ENCODE peak calls at places on chromosome 13, in ten cellular contexts. One of them, this sample, is unnamed.

GRCh38 chr13:111219306-111219705 is 101.1 kb upstream of the TEX29 start:
- DNase-seq in astrocyte of the cerebellum: peak
- DNase-seq in prostate gland: no peak
- DNase-seq in left ventricle myocardium inferior: peak
- DNase-seq in lower leg skin: no peak
- DNase-seq in A673: no peak
- DNase-seq in lower lobe of right lung: no peak
- DNase-seq in stomach: no peak
- DNase-seq in CD8-positive, alpha-beta memory T cell: no peak
- DNase-seq in heart right ventricle: peak
- DNase-seq in this sample: no peak

GRCh38 chr13:95643814-95644598 is 500 bp downstream of the DZIP1 start:
- DNase-seq in left ventricle myocardium inferior: peak
- DNase-seq in CD8-positive, alpha-beta memory T cell: no peak
- DNase-seq in lower leg skin: no peak
- DNase-seq in prostate gland: no peak
- DNase-seq in A673: peak
- DNase-seq in heart right ventricle: no peak
- DNase-seq in lower lobe of right lung: no peak
- DNase-seq in stomach: no peak
- DNase-seq in astrocyte of the cerebellum: no peak
- DNase-seq in this sample: no peak

GRCh38 chr13:30796132-30796832 is 60.9 kb downstream of the ALOX5AP start:
- DNase-seq in A673: peak
- DNase-seq in stomach: no peak
- DNase-seq in left ventricle myocardium inferior: no peak
- DNase-seq in heart right ventricle: no peak
- DNase-seq in lower lobe of right lung: no peak
- DNase-seq in astrocyte of the cerebellum: no peak
- DNase-seq in CD8-positive, alpha-beta memory T cell: no peak
- DNase-seq in lower leg skin: peak
- DNase-seq in prostate gland: peak
- DNase-seq in this sample: peak

GRCh38 chr13:30569901-30570576 is 47.7 kb upstream of the USPL1 start:
- DNase-seq in stomach: peak
- DNase-seq in CD8-positive, alpha-beta memory T cell: no peak
- DNase-seq in prostate gland: no peak
- DNase-seq in astrocyte of the cerebellum: peak
- DNase-seq in left ventricle myocardium inferior: no peak
- DNase-seq in A673: peak
- DNase-seq in lower lobe of right lung: no peak
- DNase-seq in lower leg skin: no peak
- DNase-seq in heart right ventricle: peak
- DNase-seq in this sample: peak

GRCh38 chr13:28955264-28955966 is 135.3 kb downstream of the MTUS2 start:
- DNase-seq in CD8-positive, alpha-beta memory T cell: no peak
- DNase-seq in left ventricle myocardium inferior: peak
- DNase-seq in A673: no peak
- DNase-seq in lower leg skin: no peak
- DNase-seq in astrocyte of the cerebellum: no peak
- DNase-seq in lower lobe of right lung: no peak
- DNase-seq in prostate gland: no peak
- DNase-seq in heart right ventricle: peak
- DNase-seq in stomach: no peak
- DNase-seq in this sample: no peak

GRCh38 chr13:102830646-102831045 is 15.2 kb upstream of the ERCC5 start:
- DNase-seq in stomach: peak
- DNase-seq in heart right ventricle: no peak
- DNase-seq in left ventricle myocardium inferior: no peak
- DNase-seq in prostate gland: peak
- DNase-seq in astrocyte of the cerebellum: no peak
- DNase-seq in CD8-positive, alpha-beta memory T cell: no peak
- DNase-seq in A673: peak
- DNase-seq in lower lobe of right lung: no peak
- DNase-seq in lower leg skin: no peak
- DNase-seq in this sample: no peak

GRCh38 chr13:48333976-48334375 is 30.4 kb downstream of the RB1 start:
- DNase-seq in prostate gland: peak
- DNase-seq in lower lobe of right lung: no peak
- DNase-seq in heart right ventricle: no peak
- DNase-seq in astrocyte of the cerebellum: no peak
- DNase-seq in stomach: no peak
- DNase-seq in CD8-positive, alpha-beta memory T cell: no peak
- DNase-seq in A673: no peak
- DNase-seq in left ventricle myocardium inferior: no peak
- DNase-seq in lower leg skin: no peak
- DNase-seq in this sample: no peak

GRCh38 chr13:20728579-20729300 is 25.2 kb downstream of the IL17D start:
- DNase-seq in lower leg skin: no peak
- DNase-seq in heart right ventricle: no peak
- DNase-seq in stomach: no peak
- DNase-seq in left ventricle myocardium inferior: no peak
- DNase-seq in prostate gland: no peak
- DNase-seq in lower lobe of right lung: no peak
- DNase-seq in A673: peak
- DNase-seq in astrocyte of the cerebellum: no peak
- DNase-seq in CD8-positive, alpha-beta memory T cell: no peak
- DNase-seq in this sample: no peak

GRCh38 chr13:36344173-36344572 is 2.0 kb downstream of the SPART start:
- DNase-seq in left ventricle myocardium inferior: no peak
- DNase-seq in A673: peak
- DNase-seq in lower leg skin: no peak
- DNase-seq in astrocyte of the cerebellum: no peak
- DNase-seq in heart right ventricle: no peak
- DNase-seq in prostate gland: no peak
- DNase-seq in CD8-positive, alpha-beta memory T cell: no peak
- DNase-seq in stomach: no peak
- DNase-seq in lower lobe of right lung: no peak
- DNase-seq in this sample: no peak

GRCh38 chr13:104011505-104012270 is 945.5 kb upstream of the SLC10A2 start:
- DNase-seq in prostate gland: peak
- DNase-seq in lower lobe of right lung: no peak
- DNase-seq in heart right ventricle: no peak
- DNase-seq in lower leg skin: no peak
- DNase-seq in CD8-positive, alpha-beta memory T cell: no peak
- DNase-seq in A673: no peak
- DNase-seq in astrocyte of the cerebellum: peak
- DNase-seq in left ventricle myocardium inferior: no peak
- DNase-seq in stomach: peak
- DNase-seq in this sample: no peak
- H3K4me3 ChIP-seq in prostate gland: no peak
- H3K4me3 ChIP-seq in lower lobe of right lung: no peak
- H3K4me3 ChIP-seq in heart right ventricle: no peak
- H3K4me3 ChIP-seq in lower leg skin: no peak
- H3K4me3 ChIP-seq in CD8-positive, alpha-beta memory T cell: no peak
- H3K4me3 ChIP-seq in A673: no peak
- H3K4me3 ChIP-seq in astrocyte of the cerebellum: no peak
- H3K4me3 ChIP-seq in left ventricle myocardium inferior: peak
- H3K4me3 ChIP-seq in stomach: no peak
- H3K4me3 ChIP-seq in this sample: no peak

GRCh38 chr13:99218969-99219368 is 18.3 kb downstream of the UBAC2 start:
- DNase-seq in stomach: no peak
- DNase-seq in astrocyte of the cerebellum: no peak
- DNase-seq in A673: no peak
- DNase-seq in heart right ventricle: no peak
- DNase-seq in left ventricle myocardium inferior: no peak
- DNase-seq in prostate gland: no peak
- DNase-seq in lower lobe of right lung: no peak
- DNase-seq in CD8-positive, alpha-beta memory T cell: peak
- DNase-seq in lower leg skin: no peak
- DNase-seq in this sample: no peak
- H3K4me3 ChIP-seq in stomach: no peak
- H3K4me3 ChIP-seq in astrocyte of the cerebellum: no peak
- H3K4me3 ChIP-seq in A673: no peak
- H3K4me3 ChIP-seq in heart right ventricle: no peak
- H3K4me3 ChIP-seq in left ventricle myocardium inferior: peak
- H3K4me3 ChIP-seq in prostate gland: no peak
- H3K4me3 ChIP-seq in lower lobe of right lung: no peak
- H3K4me3 ChIP-seq in CD8-positive, alpha-beta memory T cell: peak
- H3K4me3 ChIP-seq in lower leg skin: no peak
- H3K4me3 ChIP-seq in this sample: no peak

DNA sequence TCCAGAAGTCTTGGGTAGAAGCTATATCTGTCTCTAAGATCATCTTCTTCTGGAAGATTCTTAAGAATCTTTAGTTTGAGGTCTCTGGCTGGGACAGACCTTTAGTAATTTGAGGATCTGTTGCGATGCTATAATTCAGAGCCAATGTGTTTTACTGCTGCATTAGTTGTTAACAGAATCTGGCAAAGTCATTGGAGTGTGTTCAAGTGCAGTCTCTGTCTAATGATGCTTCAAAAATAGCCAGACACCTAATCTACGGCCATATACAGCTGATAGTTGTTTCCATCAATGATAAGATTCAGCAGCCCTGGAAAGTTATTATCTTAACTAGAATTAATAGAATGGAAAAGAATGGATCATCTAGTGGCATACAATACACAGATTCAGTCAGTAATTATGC is 72.6 kb downstream of the CDK8 start:
- DNase-seq in A673: no peak
- DNase-seq in astrocyte of the cerebellum: no peak
- DNase-seq in prostate gland: no peak
- DNase-seq in CD8-positive, alpha-beta memory T cell: no peak
- DNase-seq in left ventricle myocardium inferior: no peak
- DNase-seq in stomach: no peak
- DNase-seq in lower lobe of right lung: no peak
- DNase-seq in lower leg skin: no peak
- DNase-seq in heart right ventricle: no peak
- DNase-seq in this sample: no peak
- H3K4me3 ChIP-seq in A673: no peak
- H3K4me3 ChIP-seq in astrocyte of the cerebellum: no peak
- H3K4me3 ChIP-seq in prostate gland: no peak
- H3K4me3 ChIP-seq in CD8-positive, alpha-beta memory T cell: no peak
- H3K4me3 ChIP-seq in left ventricle myocardium inferior: peak
- H3K4me3 ChIP-seq in stomach: no peak
- H3K4me3 ChIP-seq in lower lobe of right lung: no peak
- H3K4me3 ChIP-seq in lower leg skin: no peak
- H3K4me3 ChIP-seq in heart right ventricle: no peak
- H3K4me3 ChIP-seq in this sample: no peak

DNA sequence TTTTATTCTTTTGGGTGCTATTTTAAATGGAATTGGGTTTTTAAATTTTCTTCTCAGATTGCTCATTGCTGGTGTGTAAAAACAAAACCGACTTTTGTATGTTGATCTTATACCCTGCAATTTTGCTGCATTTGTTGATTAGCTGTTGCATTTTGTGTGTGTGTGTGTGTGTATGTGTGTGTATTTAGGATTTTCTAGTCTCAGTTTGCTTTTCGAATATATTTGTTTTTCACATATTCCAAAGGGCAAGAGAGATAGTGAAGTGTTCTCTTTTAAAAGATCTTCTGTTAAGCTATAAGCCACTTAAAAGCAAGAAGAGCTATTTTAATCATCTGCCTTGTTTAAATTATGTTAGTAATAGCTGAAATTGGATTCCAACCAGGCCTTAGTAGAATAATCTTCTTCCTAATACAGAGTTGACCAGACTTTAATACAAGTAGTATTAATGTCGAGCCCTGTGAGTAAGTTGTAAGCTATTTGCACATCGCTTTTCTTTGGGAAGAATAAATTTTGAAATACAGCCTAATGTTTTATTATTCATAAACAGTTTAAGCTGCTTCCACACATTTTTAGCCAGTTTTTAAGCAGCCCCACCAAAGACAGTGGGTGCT is 57.4 kb downstream of the TM9SF2 start:
- DNase-seq in heart right ventricle: no peak
- DNase-seq in CD8-positive, alpha-beta memory T cell: no peak
- DNase-seq in A673: no peak
- DNase-seq in astrocyte of the cerebellum: no peak
- DNase-seq in prostate gland: no peak
- DNase-seq in stomach: no peak
- DNase-seq in lower lobe of right lung: no peak
- DNase-seq in lower leg skin: no peak
- DNase-seq in left ventricle myocardium inferior: no peak
- DNase-seq in this sample: no peak
- H3K4me3 ChIP-seq in heart right ventricle: no peak
- H3K4me3 ChIP-seq in CD8-positive, alpha-beta memory T cell: no peak
- H3K4me3 ChIP-seq in A673: no peak
- H3K4me3 ChIP-seq in astrocyte of the cerebellum: no peak
- H3K4me3 ChIP-seq in prostate gland: no peak
- H3K4me3 ChIP-seq in stomach: no peak
- H3K4me3 ChIP-seq in lower lobe of right lung: no peak
- H3K4me3 ChIP-seq in lower leg skin: no peak
- H3K4me3 ChIP-seq in left ventricle myocardium inferior: no peak
- H3K4me3 ChIP-seq in this sample: no peak

DNA sequence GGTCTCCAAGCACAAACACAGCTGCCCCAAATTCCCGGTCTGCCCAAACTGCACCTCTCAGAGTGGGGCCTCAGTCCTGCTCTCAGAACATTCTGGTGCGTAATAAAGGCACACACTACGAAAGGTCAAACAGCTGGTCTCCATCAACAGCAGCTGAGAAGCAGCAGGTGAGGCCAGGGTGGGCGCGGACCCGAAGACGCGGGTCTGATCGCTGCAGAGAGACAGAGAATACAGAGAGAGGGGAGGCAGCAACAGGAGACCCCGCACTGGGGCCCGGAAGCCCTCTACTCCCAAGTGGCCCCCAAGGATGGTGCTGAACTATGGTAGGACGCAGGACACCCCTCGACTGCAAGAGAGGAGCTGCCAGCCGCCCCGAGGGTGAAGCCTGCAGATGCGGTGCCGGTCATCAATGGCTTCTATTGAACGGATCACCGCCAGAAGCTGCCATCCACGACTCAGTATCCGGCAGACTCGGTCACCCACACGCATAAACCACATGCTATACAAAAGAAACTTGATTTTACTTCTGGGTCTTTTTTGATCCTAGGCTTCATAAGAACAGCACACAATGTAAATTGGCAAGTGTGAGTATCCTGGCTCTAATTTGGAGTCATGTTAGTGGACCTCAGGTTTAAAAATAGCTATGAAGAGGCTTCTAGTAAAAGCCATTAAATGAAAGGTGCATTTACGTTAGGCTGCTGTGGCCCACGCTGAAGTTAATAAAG is 33.4 kb downstream of the STK24 start:
- DNase-seq in A673: no peak
- DNase-seq in prostate gland: no peak
- DNase-seq in heart right ventricle: no peak
- DNase-seq in lower leg skin: no peak
- DNase-seq in lower lobe of right lung: no peak
- DNase-seq in astrocyte of the cerebellum: no peak
- DNase-seq in CD8-positive, alpha-beta memory T cell: no peak
- DNase-seq in left ventricle myocardium inferior: no peak
- DNase-seq in stomach: no peak
- DNase-seq in this sample: no peak
- H3K4me3 ChIP-seq in A673: no peak
- H3K4me3 ChIP-seq in prostate gland: no peak
- H3K4me3 ChIP-seq in heart right ventricle: peak
- H3K4me3 ChIP-seq in lower leg skin: no peak
- H3K4me3 ChIP-seq in lower lobe of right lung: peak
- H3K4me3 ChIP-seq in astrocyte of the cerebellum: no peak
- H3K4me3 ChIP-seq in CD8-positive, alpha-beta memory T cell: peak
- H3K4me3 ChIP-seq in left ventricle myocardium inferior: peak
- H3K4me3 ChIP-seq in stomach: no peak
- H3K4me3 ChIP-seq in this sample: no peak

GRCh38 chr13:52195052-52195837 is 35.8 kb upstream of the NEK3 start:
- DNase-seq in prostate gland: peak
- DNase-seq in astrocyte of the cerebellum: no peak
- DNase-seq in left ventricle myocardium inferior: peak
- DNase-seq in lower lobe of right lung: peak
- DNase-seq in heart right ventricle: peak
- DNase-seq in stomach: peak
- DNase-seq in lower leg skin: peak
- DNase-seq in A673: peak
- DNase-seq in CD8-positive, alpha-beta memory T cell: peak
- DNase-seq in this sample: no peak
- H3K4me3 ChIP-seq in prostate gland: peak
- H3K4me3 ChIP-seq in astrocyte of the cerebellum: peak
- H3K4me3 ChIP-seq in left ventricle myocardium inferior: peak
- H3K4me3 ChIP-seq in lower lobe of right lung: peak
- H3K4me3 ChIP-seq in heart right ventricle: peak
- H3K4me3 ChIP-seq in stomach: peak
- H3K4me3 ChIP-seq in lower leg skin: peak
- H3K4me3 ChIP-seq in A673: peak
- H3K4me3 ChIP-seq in CD8-positive, alpha-beta memory T cell: peak
- H3K4me3 ChIP-seq in this sample: peak